ENCODE peak calls at places on chromosomes 6 and 20, in nine cellular contexts. Z is Panc1, U is suprapubic skin, E is cardiac muscle cell, X is uterus, V is adrenal gland, N is spleen, I is PC-3, A is left lung. Y is an unnamed sample. For H3K4me1 and H3K36me3, the result is how much of the 10 kb centered on the place peaks cover.

GRCh38 chr20:45336530-45337366 is 11.5 kb downstream of the SDC4 start:
- DNase-seq in Z (peak), U (no peak), E (peak), X (peak), V (peak), N (no peak), I (peak), A (no peak), Y (no peak)

GRCh38 chr6:31791324-31792089 is 4.0 kb downstream of the VARS1 start:
- DNase-seq in Z (no peak), U (no peak), E (peak), X (peak), V (no peak), N (no peak), I (peak), A (peak), Y (peak)

GRCh38 chr6:113642714-113643442 is 214.3 kb upstream of the MARCKS start:
- DNase-seq in Z (no peak), U (no peak), E (peak), X (no peak), V (no peak), N (no peak), I (peak), A (no peak), Y (no peak)

GRCh38 chr6:122995930-122996796 is at the start of gene CLVS2:
- DNase-seq in Z (no peak), U (no peak), E (peak), X (peak), V (no peak), N (peak), I (no peak), A (peak), Y (no peak)

GRCh38 chr20:37362821-37363220 is 16.9 kb downstream of the SRC start:
- DNase-seq in Z (no peak), U (no peak), E (no peak), X (no peak), V (no peak), N (peak), I (no peak), A (no peak), Y (no peak)

GRCh38 chr6:15340775-15341174 is 94.9 kb downstream of the JARID2 start:
- DNase-seq in Z (no peak), U (no peak), E (no peak), X (no peak), V (no peak), N (no peak), I (no peak), A (no peak), Y (no peak)

GRCh38 chr6:51350308-51350904 is 531.7 kb downstream of the TFAP2B start:
- DNase-seq in Z (no peak), U (no peak), E (no peak), X (no peak), V (no peak), N (no peak), I (peak), A (no peak), Y (no peak)

GRCh38 chr6:166456360-166457156 is 73.8 kb upstream of the MPC1 start:
- DNase-seq in Z (no peak), U (no peak), E (peak), X (peak), V (no peak), N (no peak), I (peak), A (no peak), Y (no peak)

GRCh38 chr6:137286368-137286767 is 67.2 kb upstream of the IFNGR1 start:
- DNase-seq in Z (no peak), U (no peak), E (no peak), X (no peak), V (no peak), N (no peak), I (no peak), A (no peak), Y (no peak)

GRCh38 chr6:170117111-170117972 is 173.5 kb downstream of the DLL1 start:
- DNase-seq in Z (no peak), U (peak), E (no peak), X (no peak), V (no peak), N (peak), I (no peak), A (no peak), Y (no peak)

GRCh38 chr6:137697267-137697938 is 169.7 kb upstream of the TNFAIP3 start:
- DNase-seq in Z (no peak), U (no peak), E (peak), X (no peak), V (no peak), N (no peak), I (peak), A (no peak), Y (no peak)

GRCh38 chr20:63071541-63072181 is 64.9 kb upstream of the BHLHE23 start:
- DNase-seq in Z (peak), U (peak), E (peak), X (no peak), V (no peak), N (peak), I (peak), A (peak), Y (no peak)

GRCh38 chr6:4613381-4613780 is 162.8 kb upstream of the CDYL start:
- DNase-seq in Z (no peak), U (no peak), E (no peak), X (no peak), V (no peak), N (no peak), I (no peak), A (no peak), Y (no peak)

GRCh38 chr20:22762576-22763256 is 178.3 kb upstream of the FOXA2 start:
- DNase-seq in Z (no peak), U (no peak), E (no peak), X (no peak), V (no peak), N (no peak), I (no peak), A (no peak), Y (no peak)

GRCh38 chr6:164108869-164109769 is 694.6 kb downstream of the QKI start:
- DNase-seq in Z (no peak), U (no peak), E (peak), X (peak), V (peak), N (no peak), I (peak), A (no peak), Y (no peak)
- TF ChIP-seq CTCF in Z (no peak), U (no peak), E (no peak), X (no peak), V (no peak), N (no peak), I (no peak), A (no peak), Y (no peak)

GRCh38 chr6:41546475-41546865 is 289 bp downstream of the FOXP4 start:
- DNase-seq in Z (no peak), U (no peak), E (no peak), X (no peak), V (no peak), N (no peak), I (peak), A (no peak), Y (no peak)

GRCh38 chr6:41545174-41545702 is 943 bp upstream of the FOXP4 start:
- DNase-seq in Z (no peak), U (no peak), E (no peak), X (no peak), V (no peak), N (no peak), I (no peak), A (no peak), Y (no peak)

GRCh38 chr6:41547799-41548097 is 1.6 kb downstream of the FOXP4 start:
- DNase-seq in Z (no peak), U (no peak), E (no peak), X (no peak), V (no peak), N (no peak), I (peak), A (no peak), Y (no peak)

GRCh38 chr6:41546866-41547798 is 951 bp downstream of the FOXP4 start:
- DNase-seq in Z (no peak), U (no peak), E (peak), X (no peak), V (peak), N (peak), I (peak), A (peak), Y (no peak)

GRCh38 chr6:41545703-41546474 is at the start of gene FOXP4:
- DNase-seq in Z (peak), U (peak), E (peak), X (peak), V (peak), N (peak), I (peak), A (peak), Y (peak)
- H3K4me1 ChIP-seq in Z (under half), U (under half), E (under half), X (under half), V (under half), N (half or more), I (under half), A (half or more), Y (under half)

DNA sequence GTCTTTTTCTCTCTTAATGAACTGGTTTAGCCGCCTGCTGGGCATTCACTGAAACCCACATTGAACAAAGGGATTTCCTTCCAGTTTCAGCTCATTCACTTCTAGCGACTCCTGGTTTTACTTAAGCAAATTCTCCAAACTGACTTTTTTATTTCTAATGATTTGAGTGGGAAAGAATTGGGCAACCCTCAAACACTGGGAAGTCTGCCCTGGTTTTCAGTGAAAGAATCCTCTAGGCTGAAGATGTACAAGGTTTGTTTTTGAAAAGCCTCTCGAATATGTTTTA is 45.5 kb downstream of the PLAGL1 start:
- DNase-seq in Z (no peak), U (no peak), E (peak), X (peak), V (no peak), N (no peak), I (no peak), A (no peak), Y (peak)
- H3K36me3 ChIP-seq in Z (under half), U (under half), E (under half), X (under half), V (under half), N (under half), I (under half), A (under half), Y (under half)

GRCh38 chr6:27477318-27478013 is 4.6 kb upstream of the ZNF184 start:
- DNase-seq in Z (no peak), U (no peak), E (no peak), X (no peak), V (no peak), N (no peak), I (no peak), A (no peak), Y (no peak)

GRCh38 chr6:27479319-27480182 is 6.6 kb upstream of the ZNF184 start:
- DNase-seq in Z (peak), U (peak), E (peak), X (peak), V (peak), N (peak), I (peak), A (peak), Y (peak)

GRCh38 chr6:27476090-27476489 is 3.2 kb upstream of the ZNF184 start:
- DNase-seq in Z (no peak), U (no peak), E (no peak), X (no peak), V (no peak), N (no peak), I (no peak), A (no peak), Y (no peak)

GRCh38 chr6:27478141-27478705 is 5.3 kb upstream of the ZNF184 start:
- DNase-seq in Z (no peak), U (no peak), E (peak), X (peak), V (no peak), N (no peak), I (peak), A (no peak), Y (no peak)

GRCh38 chr6:27478706-27479318 is 5.9 kb upstream of the ZNF184 start:
- DNase-seq in Z (peak), U (peak), E (peak), X (peak), V (peak), N (peak), I (peak), A (peak), Y (peak)
- TF ChIP-seq CTCF in Z (no peak), U (no peak), E (no peak), X (no peak), V (no peak), N (no peak), I (no peak), A (no peak), Y (no peak)

DNA sequence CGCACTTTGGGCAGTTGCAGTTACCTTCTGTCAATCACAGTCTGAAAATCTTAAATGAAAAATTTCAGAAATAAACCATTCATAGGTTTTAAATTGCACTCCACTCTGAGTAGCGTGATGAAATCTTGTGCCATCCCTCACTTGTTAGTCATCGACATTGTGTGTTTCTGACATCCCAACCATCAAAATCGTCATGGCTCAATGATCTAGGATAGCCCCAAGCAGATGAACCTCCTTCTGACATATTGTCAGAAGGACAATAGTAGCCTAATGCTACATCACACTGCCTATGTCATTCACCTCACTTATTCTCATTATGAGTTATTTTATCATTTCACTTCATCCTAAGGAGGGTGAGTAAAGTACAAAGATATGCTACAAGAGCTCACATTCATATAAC is 284.8 kb downstream of the PTPRK start:
- DNase-seq in Z (peak), U (no peak), E (no peak), X (no peak), V (no peak), N (no peak), I (no peak), A (no peak), Y (no peak)
- H3K4me1 ChIP-seq in Z (under half), U (under half), E (under half), X (under half), V (under half), N (under half), I (under half), A (under half), Y (under half)